ENCODE peak calls at places on chromosomes 12 and 14, in six cellular contexts. One of them, this sample, is unnamed.

GRCh38 chr12:12003609-12004008 is 67.1 kb upstream of the BCL2L14 start:
- DNase-seq in NCI-H510A treated with DMSO at 0.1 percent for 48 hours: no peak
- DNase-seq in T-helper 9 cell: no peak
- DNase-seq in EH: peak
- DNase-seq in GM13977: no peak
- DNase-seq in HEK293T: no peak
- DNase-seq in this sample: no peak

GRCh38 chr12:108810636-108811035 is 46.7 kb downstream of the SSH1 start:
- DNase-seq in NCI-H510A treated with DMSO at 0.1 percent for 48 hours: no peak
- DNase-seq in EH: no peak
- DNase-seq in GM13977: no peak
- DNase-seq in HEK293T: no peak
- DNase-seq in T-helper 9 cell: no peak
- DNase-seq in this sample: no peak

GRCh38 chr14:44010071-44010470 is 497.0 kb downstream of the FSCB start:
- DNase-seq in EH: no peak
- DNase-seq in HEK293T: no peak
- DNase-seq in T-helper 9 cell: no peak
- DNase-seq in GM13977: no peak
- DNase-seq in NCI-H510A treated with DMSO at 0.1 percent for 48 hours: no peak
- DNase-seq in this sample: no peak

GRCh38 chr12:6603095-6603567 is 4.0 kb downstream of the CHD4 start:
- DNase-seq in NCI-H510A treated with DMSO at 0.1 percent for 48 hours: peak
- DNase-seq in EH: peak
- DNase-seq in HEK293T: no peak
- DNase-seq in T-helper 9 cell: peak
- DNase-seq in GM13977: peak
- DNase-seq in this sample: no peak

GRCh38 chr12:127998936-127999467 is 268.0 kb upstream of the TMEM132C start:
- DNase-seq in NCI-H510A treated with DMSO at 0.1 percent for 48 hours: no peak
- DNase-seq in GM13977: no peak
- DNase-seq in EH: peak
- DNase-seq in HEK293T: no peak
- DNase-seq in T-helper 9 cell: no peak
- DNase-seq in this sample: no peak

GRCh38 chr14:91155626-91156089 is 41.8 kb downstream of the DGLUCY start:
- DNase-seq in GM13977: no peak
- DNase-seq in EH: no peak
- DNase-seq in NCI-H510A treated with DMSO at 0.1 percent for 48 hours: no peak
- DNase-seq in HEK293T: no peak
- DNase-seq in T-helper 9 cell: no peak
- DNase-seq in this sample: no peak

GRCh38 chr14:85380891-85381290 is 149.1 kb upstream of the FLRT2 start:
- DNase-seq in NCI-H510A treated with DMSO at 0.1 percent for 48 hours: no peak
- DNase-seq in GM13977: no peak
- DNase-seq in EH: no peak
- DNase-seq in T-helper 9 cell: no peak
- DNase-seq in HEK293T: no peak
- DNase-seq in this sample: no peak

GRCh38 chr14:100864960-100865681 is 38.4 kb downstream of the RTL1 start:
- DNase-seq in HEK293T: no peak
- DNase-seq in T-helper 9 cell: no peak
- DNase-seq in EH: peak
- DNase-seq in NCI-H510A treated with DMSO at 0.1 percent for 48 hours: no peak
- DNase-seq in GM13977: no peak
- DNase-seq in this sample: no peak

GRCh38 chr12:6197996-6198395 is 2.2 kb upstream of the CD9 start:
- DNase-seq in GM13977: no peak
- DNase-seq in EH: no peak
- DNase-seq in NCI-H510A treated with DMSO at 0.1 percent for 48 hours: peak
- DNase-seq in HEK293T: no peak
- DNase-seq in T-helper 9 cell: no peak
- DNase-seq in this sample: no peak

GRCh38 chr14:69886843-69887242 is 7.6 kb downstream of the SMOC1 start:
- DNase-seq in HEK293T: no peak
- DNase-seq in T-helper 9 cell: no peak
- DNase-seq in GM13977: no peak
- DNase-seq in EH: peak
- DNase-seq in NCI-H510A treated with DMSO at 0.1 percent for 48 hours: no peak
- DNase-seq in this sample: no peak

GRCh38 chr14:52891800-52892199 is 59.0 kb downstream of the FERMT2 start:
- DNase-seq in EH: no peak
- DNase-seq in NCI-H510A treated with DMSO at 0.1 percent for 48 hours: no peak
- DNase-seq in GM13977: no peak
- DNase-seq in T-helper 9 cell: no peak
- DNase-seq in HEK293T: no peak
- DNase-seq in this sample: no peak

GRCh38 chr12:6547566-6547965 is 8.3 kb downstream of the IFFO1 start:
- DNase-seq in NCI-H510A treated with DMSO at 0.1 percent for 48 hours: no peak
- DNase-seq in HEK293T: no peak
- DNase-seq in EH: no peak
- DNase-seq in GM13977: no peak
- DNase-seq in T-helper 9 cell: no peak
- DNase-seq in this sample: no peak

GRCh38 chr14:101504096-101504948 is 57.0 kb upstream of the DIO3 start:
- DNase-seq in GM13977: no peak
- DNase-seq in HEK293T: no peak
- DNase-seq in NCI-H510A treated with DMSO at 0.1 percent for 48 hours: no peak
- DNase-seq in T-helper 9 cell: no peak
- DNase-seq in EH: no peak
- DNase-seq in this sample: no peak

GRCh38 chr14:24144451-24144850 is 2.0 kb downstream of the PSME2 start:
- DNase-seq in NCI-H510A treated with DMSO at 0.1 percent for 48 hours: no peak
- DNase-seq in GM13977: no peak
- DNase-seq in EH: no peak
- DNase-seq in HEK293T: no peak
- DNase-seq in T-helper 9 cell: no peak
- DNase-seq in this sample: no peak